ENCODE peak calls at places on chromosomes 11 and 22, in four cellular contexts. One of them, this sample, is unnamed.

GRCh38 chr11:112173152-112173551 is 2.2 kb upstream of the BCO2 start:
- DNase-seq in vagina: no peak
- DNase-seq in fibroblast of villous mesenchyme: no peak
- DNase-seq in cardiac fibroblast: peak
- DNase-seq in this sample: no peak

GRCh38 chr11:2275334-2276279 is 5.2 kb upstream of the ASCL2 start:
- DNase-seq in vagina: peak
- DNase-seq in fibroblast of villous mesenchyme: no peak
- DNase-seq in cardiac fibroblast: no peak
- DNase-seq in this sample: no peak

GRCh38 chr11:64263021-64263946 is 12.0 kb downstream of the PLCB3 start:
- DNase-seq in vagina: no peak
- DNase-seq in fibroblast of villous mesenchyme: peak
- DNase-seq in cardiac fibroblast: peak
- DNase-seq in this sample: peak

GRCh38 chr11:107840120-107840479 is 18.5 kb downstream of the SLC35F2 start:
- DNase-seq in vagina: no peak
- DNase-seq in fibroblast of villous mesenchyme: no peak
- DNase-seq in cardiac fibroblast: no peak
- DNase-seq in this sample: no peak

GRCh38 chr11:102761646-102762238 is 18.7 kb downstream of the MMP10 start:
- DNase-seq in vagina: no peak
- DNase-seq in fibroblast of villous mesenchyme: peak
- DNase-seq in cardiac fibroblast: peak
- DNase-seq in this sample: no peak

GRCh38 chr11:44241851-44242250 is 68.1 kb downstream of the ALX4 start:
- DNase-seq in vagina: no peak
- DNase-seq in fibroblast of villous mesenchyme: no peak
- DNase-seq in cardiac fibroblast: no peak
- DNase-seq in this sample: no peak

GRCh38 chr11:2463766-2464277 is 19.0 kb downstream of the KCNQ1 start:
- DNase-seq in vagina: peak
- DNase-seq in fibroblast of villous mesenchyme: no peak
- DNase-seq in cardiac fibroblast: no peak
- DNase-seq in this sample: no peak

GRCh38 chr11:3221408-3222002 is 2.9 kb upstream of the MRGPRG start:
- DNase-seq in vagina: no peak
- DNase-seq in fibroblast of villous mesenchyme: peak
- DNase-seq in cardiac fibroblast: no peak
- DNase-seq in this sample: no peak

GRCh38 chr11:94700631-94701030 is 67.5 kb upstream of the AMOTL1 start:
- DNase-seq in vagina: no peak
- DNase-seq in fibroblast of villous mesenchyme: peak
- DNase-seq in cardiac fibroblast: no peak
- DNase-seq in this sample: peak

GRCh38 chr11:18723991-18724390 is 2.0 kb downstream of the IGSF22 start:
- DNase-seq in vagina: no peak
- DNase-seq in fibroblast of villous mesenchyme: no peak
- DNase-seq in cardiac fibroblast: no peak
- DNase-seq in this sample: no peak

DNA sequence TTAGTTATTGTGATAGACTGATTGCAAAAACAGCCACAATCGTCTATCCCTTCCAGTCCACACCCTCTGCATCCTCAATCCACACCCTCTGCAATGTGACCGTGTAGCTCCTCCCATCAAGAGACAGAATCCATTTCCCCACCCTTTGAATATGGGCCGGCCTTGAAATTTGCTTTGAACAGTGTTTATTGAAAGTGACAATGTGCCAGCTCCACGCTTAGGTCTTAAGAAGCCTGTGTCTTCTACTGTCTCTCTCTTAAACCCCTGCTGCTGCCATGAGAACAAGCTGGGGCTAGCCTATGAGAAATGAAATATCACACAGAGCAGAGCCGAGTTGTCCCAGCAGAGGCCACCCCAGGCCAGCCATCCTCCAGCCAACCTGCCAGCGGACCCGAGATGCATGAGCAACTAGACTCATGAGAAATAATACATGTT is 22.3 kb upstream of the MICAL2 start:
- DNase-seq in vagina: no peak
- DNase-seq in fibroblast of villous mesenchyme: peak
- DNase-seq in cardiac fibroblast: peak
- DNase-seq in this sample: peak
- TF ChIP-seq CTCF in vagina: no peak
- TF ChIP-seq CTCF in fibroblast of villous mesenchyme: peak
- TF ChIP-seq CTCF in cardiac fibroblast: peak
- TF ChIP-seq CTCF in this sample: peak

DNA sequence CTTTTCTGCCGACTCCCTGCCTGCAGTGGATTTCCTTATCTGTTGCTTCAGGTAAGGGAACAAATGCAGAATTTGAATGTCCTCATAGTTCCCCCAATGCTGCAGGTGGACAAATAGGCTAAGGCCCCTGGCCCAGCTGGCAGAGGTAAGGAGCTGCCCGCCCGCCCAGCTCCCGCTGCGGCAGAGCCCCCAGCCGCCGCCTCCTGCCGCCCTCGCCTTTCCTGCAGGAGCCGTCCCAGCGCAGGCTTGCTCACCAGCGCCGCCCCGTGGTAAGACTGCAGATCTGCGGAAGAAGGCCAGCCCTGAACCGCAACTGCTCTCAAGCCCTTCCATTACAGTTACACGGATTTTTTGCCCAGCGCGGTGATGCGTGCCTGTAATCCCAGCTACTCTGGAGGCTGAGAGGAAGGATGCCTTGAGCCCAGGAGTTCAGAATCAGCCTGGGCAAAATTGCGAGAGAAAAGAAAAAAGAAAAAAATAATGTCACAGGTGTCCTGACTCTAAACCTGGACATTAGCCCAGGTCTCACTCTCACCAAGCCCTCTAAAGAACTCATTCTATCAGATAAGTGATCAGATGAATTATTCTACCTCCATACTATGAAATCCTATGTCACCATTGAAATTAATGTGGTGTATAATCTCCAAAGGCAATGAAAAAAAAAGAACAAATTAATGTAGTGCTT is 51.2 kb upstream of the EMID1 start:
- DNase-seq in vagina: no peak
- DNase-seq in fibroblast of villous mesenchyme: peak
- DNase-seq in cardiac fibroblast: peak
- DNase-seq in this sample: peak
- H3K4me3 ChIP-seq in vagina: peak
- H3K4me3 ChIP-seq in fibroblast of villous mesenchyme: peak
- H3K4me3 ChIP-seq in cardiac fibroblast: no peak
- H3K4me3 ChIP-seq in this sample: no peak

GRCh38 chr11:19954899-19955298 is 205.4 kb downstream of the DBX1 start:
- DNase-seq in vagina: no peak
- DNase-seq in fibroblast of villous mesenchyme: no peak
- DNase-seq in cardiac fibroblast: peak
- DNase-seq in this sample: peak

GRCh38 chr11:19953909-19954308 is 206.4 kb downstream of the DBX1 start:
- DNase-seq in vagina: no peak
- DNase-seq in fibroblast of villous mesenchyme: peak
- DNase-seq in cardiac fibroblast: peak
- DNase-seq in this sample: peak

GRCh38 chr11:19953342-19953741 is 206.9 kb downstream of the DBX1 start:
- DNase-seq in vagina: no peak
- DNase-seq in fibroblast of villous mesenchyme: peak
- DNase-seq in cardiac fibroblast: peak
- DNase-seq in this sample: peak

GRCh38 chr11:19952101-19952605 is 208.1 kb downstream of the DBX1 start:
- DNase-seq in vagina: no peak
- DNase-seq in fibroblast of villous mesenchyme: peak
- DNase-seq in cardiac fibroblast: no peak
- DNase-seq in this sample: no peak

GRCh38 chr11:19951558-19952083 is 208.7 kb downstream of the DBX1 start:
- DNase-seq in vagina: no peak
- DNase-seq in fibroblast of villous mesenchyme: peak
- DNase-seq in cardiac fibroblast: peak
- DNase-seq in this sample: peak
- TF ChIP-seq CTCF in vagina: peak
- TF ChIP-seq CTCF in fibroblast of villous mesenchyme: peak
- TF ChIP-seq CTCF in cardiac fibroblast: peak
- TF ChIP-seq CTCF in this sample: peak

GRCh38 chr11:14118047-14118446 is 155.5 kb downstream of the SPON1 start:
- DNase-seq in vagina: no peak
- DNase-seq in fibroblast of villous mesenchyme: no peak
- DNase-seq in cardiac fibroblast: no peak
- DNase-seq in this sample: no peak

GRCh38 chr11:14114269-14114668 is 151.7 kb downstream of the SPON1 start:
- DNase-seq in vagina: no peak
- DNase-seq in fibroblast of villous mesenchyme: no peak
- DNase-seq in cardiac fibroblast: no peak
- DNase-seq in this sample: no peak

GRCh38 chr11:14112721-14113120 is 150.2 kb downstream of the SPON1 start:
- DNase-seq in vagina: no peak
- DNase-seq in fibroblast of villous mesenchyme: no peak
- DNase-seq in cardiac fibroblast: no peak
- DNase-seq in this sample: no peak

GRCh38 chr11:14117632-14118031 is 155.1 kb downstream of the SPON1 start:
- DNase-seq in vagina: no peak
- DNase-seq in fibroblast of villous mesenchyme: no peak
- DNase-seq in cardiac fibroblast: no peak
- DNase-seq in this sample: no peak

DNA sequence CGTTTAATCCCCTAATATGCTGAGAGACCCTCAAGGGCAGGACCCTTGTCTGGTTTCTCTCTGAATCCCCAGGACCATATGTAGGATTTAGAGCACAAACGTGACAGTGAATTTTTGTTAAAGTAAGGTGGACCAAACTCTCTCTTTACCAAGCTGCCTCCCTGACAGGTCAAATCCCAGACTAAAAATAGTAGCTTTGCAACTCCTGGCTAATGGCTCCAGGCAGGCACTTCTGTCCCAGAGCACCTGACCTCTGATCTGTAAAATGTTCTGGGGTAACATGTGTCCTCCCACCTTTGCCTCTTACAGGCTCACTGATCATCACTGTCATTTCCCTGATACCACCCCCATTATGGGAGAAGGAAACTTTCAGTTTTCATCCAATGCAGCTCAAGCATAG is 152.3 kb downstream of the SPON1 start:
- DNase-seq in vagina: no peak
- DNase-seq in fibroblast of villous mesenchyme: no peak
- DNase-seq in cardiac fibroblast: no peak
- DNase-seq in this sample: no peak
- H3K4me3 ChIP-seq in vagina: no peak
- H3K4me3 ChIP-seq in fibroblast of villous mesenchyme: no peak
- H3K4me3 ChIP-seq in cardiac fibroblast: no peak
- H3K4me3 ChIP-seq in this sample: no peak

GRCh38 chr11:406796-407650 is 7.8 kb downstream of the SIGIRR start:
- DNase-seq in vagina: no peak
- DNase-seq in fibroblast of villous mesenchyme: peak
- DNase-seq in cardiac fibroblast: peak
- DNase-seq in this sample: peak

GRCh38 chr11:403761-404431 is 9.9 kb downstream of the PKP3 start:
- DNase-seq in vagina: no peak
- DNase-seq in fibroblast of villous mesenchyme: no peak
- DNase-seq in cardiac fibroblast: no peak
- DNase-seq in this sample: no peak

GRCh38 chr11:405976-406795 is 8.6 kb downstream of the SIGIRR start:
- DNase-seq in vagina: no peak
- DNase-seq in fibroblast of villous mesenchyme: no peak
- DNase-seq in cardiac fibroblast: no peak
- DNase-seq in this sample: no peak

GRCh38 chr11:404551-405264 is 10.1 kb downstream of the SIGIRR start:
- DNase-seq in vagina: no peak
- DNase-seq in fibroblast of villous mesenchyme: no peak
- DNase-seq in cardiac fibroblast: no peak
- DNase-seq in this sample: no peak

GRCh38 chr11:405323-405975 is 9.3 kb downstream of the SIGIRR start:
- DNase-seq in vagina: no peak
- DNase-seq in fibroblast of villous mesenchyme: peak
- DNase-seq in cardiac fibroblast: no peak
- DNase-seq in this sample: peak
- TF ChIP-seq CTCF in vagina: no peak
- TF ChIP-seq CTCF in fibroblast of villous mesenchyme: peak
- TF ChIP-seq CTCF in cardiac fibroblast: no peak
- TF ChIP-seq CTCF in this sample: no peak

GRCh38 chr11:20631525-20632168 is 32.2 kb downstream of the SLC6A5 start:
- DNase-seq in vagina: no peak
- DNase-seq in fibroblast of villous mesenchyme: no peak
- DNase-seq in cardiac fibroblast: no peak
- DNase-seq in this sample: no peak
- H3K4me3 ChIP-seq in vagina: no peak
- H3K4me3 ChIP-seq in fibroblast of villous mesenchyme: no peak
- H3K4me3 ChIP-seq in cardiac fibroblast: no peak
- H3K4me3 ChIP-seq in this sample: no peak

GRCh38 chr22:35020517-35020916 is 45.4 kb upstream of the ISX start:
- DNase-seq in vagina: no peak
- DNase-seq in fibroblast of villous mesenchyme: no peak
- DNase-seq in cardiac fibroblast: no peak
- DNase-seq in this sample: no peak

GRCh38 chr22:35023692-35024363 is 42.1 kb upstream of the ISX start:
- DNase-seq in vagina: no peak
- DNase-seq in fibroblast of villous mesenchyme: peak
- DNase-seq in cardiac fibroblast: peak
- DNase-seq in this sample: peak

GRCh38 chr22:35021166-35021565 is 44.8 kb upstream of the ISX start:
- DNase-seq in vagina: no peak
- DNase-seq in fibroblast of villous mesenchyme: no peak
- DNase-seq in cardiac fibroblast: no peak
- DNase-seq in this sample: no peak

GRCh38 chr22:35022291-35022690 is 43.7 kb upstream of the ISX start:
- DNase-seq in vagina: no peak
- DNase-seq in fibroblast of villous mesenchyme: no peak
- DNase-seq in cardiac fibroblast: no peak
- DNase-seq in this sample: no peak

DNA sequence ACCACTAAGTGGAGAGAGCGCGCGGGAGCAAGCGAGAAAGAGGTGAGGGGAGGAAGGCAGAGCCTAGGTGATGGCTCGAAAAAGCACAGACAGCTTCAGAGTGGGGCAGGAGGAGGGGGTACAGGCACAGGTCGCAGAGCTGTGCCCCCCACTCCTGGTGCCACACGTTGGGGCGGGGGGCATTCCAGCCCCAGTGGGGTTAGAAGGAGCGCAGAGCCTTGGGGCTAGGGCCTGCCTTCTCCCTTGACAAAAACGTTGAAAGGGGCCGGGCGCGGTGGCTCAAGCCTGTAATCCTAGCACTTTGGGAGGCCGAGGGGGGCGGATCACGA is 41.6 kb upstream of the ISX start:
- DNase-seq in vagina: no peak
- DNase-seq in fibroblast of villous mesenchyme: no peak
- DNase-seq in cardiac fibroblast: no peak
- DNase-seq in this sample: no peak
- TF ChIP-seq CTCF in vagina: no peak
- TF ChIP-seq CTCF in fibroblast of villous mesenchyme: no peak
- TF ChIP-seq CTCF in cardiac fibroblast: no peak
- TF ChIP-seq CTCF in this sample: no peak

GRCh38 chr11:820655-821512 is 2.2 kb downstream of the PNPLA2 start:
- DNase-seq in vagina: no peak
- DNase-seq in fibroblast of villous mesenchyme: no peak
- DNase-seq in cardiac fibroblast: peak
- DNase-seq in this sample: peak

GRCh38 chr11:818396-819128 is at the start of gene PNPLA2:
- DNase-seq in vagina: no peak
- DNase-seq in fibroblast of villous mesenchyme: peak
- DNase-seq in cardiac fibroblast: peak
- DNase-seq in this sample: peak

GRCh38 chr11:819129-819931 is 616 bp downstream of the PNPLA2 start:
- DNase-seq in vagina: no peak
- DNase-seq in fibroblast of villous mesenchyme: peak
- DNase-seq in cardiac fibroblast: peak
- DNase-seq in this sample: peak

GRCh38 chr11:821513-822371 is 3.0 kb downstream of the PNPLA2 start:
- DNase-seq in vagina: no peak
- DNase-seq in fibroblast of villous mesenchyme: no peak
- DNase-seq in cardiac fibroblast: no peak
- DNase-seq in this sample: no peak

GRCh38 chr11:819943-820649 is 1.4 kb downstream of the PNPLA2 start:
- DNase-seq in vagina: no peak
- DNase-seq in fibroblast of villous mesenchyme: peak
- DNase-seq in cardiac fibroblast: peak
- DNase-seq in this sample: no peak
- H3K4me3 ChIP-seq in vagina: peak
- H3K4me3 ChIP-seq in fibroblast of villous mesenchyme: peak
- H3K4me3 ChIP-seq in cardiac fibroblast: peak
- H3K4me3 ChIP-seq in this sample: peak